ENCODE peak calls at places on chromosome 13, in eight cellular contexts. A, N, V, R, B, D, G and I are unnamed samples.

GRCh38 chr13:81577601-81578000 is 1236.7 kb upstream of the SPRY2 start:
- DNase-seq in R (peak), G (no peak), V (no peak), A (no peak), B (no peak), D (peak), N (no peak), I (no peak)

GRCh38 chr13:77868717-77869116 is 49.9 kb downstream of the EDNRB start:
- DNase-seq in A (no peak), D (no peak), R (no peak), V (no peak), N (no peak), G (no peak), B (no peak), I (no peak)

GRCh38 chr13:51221674-51222509 is at the start of gene FAM124A:
- DNase-seq in B (no peak), A (peak), N (peak), R (peak), D (no peak), V (peak), G (no peak), I (peak)

GRCh38 chr13:50286376-50286775 is 271.1 kb downstream of the KCNRG start:
- DNase-seq in R (no peak), N (no peak), B (no peak), V (no peak), D (no peak), A (no peak), G (no peak), I (no peak)

GRCh38 chr13:108495686-108496363 is 133.6 kb upstream of the MYO16 start:
- DNase-seq in A (no peak), R (peak), V (no peak), B (no peak), G (no peak), N (no peak), D (no peak), I (no peak)

GRCh38 chr13:80086304-80086721 is 254.6 kb downstream of the SPRY2 start:
- DNase-seq in R (no peak), A (no peak), V (no peak), N (peak), G (peak), B (no peak), D (no peak), I (no peak)

GRCh38 chr13:50760751-50761150 is 82.7 kb downstream of the DLEU7 start:
- DNase-seq in D (no peak), B (no peak), N (no peak), V (no peak), R (no peak), A (no peak), G (no peak), I (no peak)

GRCh38 chr13:75687145-75687763 is 51.1 kb downstream of the LMO7 start:
- DNase-seq in N (no peak), A (no peak), B (no peak), V (peak), R (peak), D (peak), G (no peak), I (no peak)

GRCh38 chr13:27573265-27573664 is 47.1 kb downstream of the LNX2 start:
- DNase-seq in R (no peak), A (no peak), G (no peak), D (no peak), V (no peak), N (no peak), B (no peak), I (no peak)

GRCh38 chr13:32535140-32535539 is 3.5 kb downstream of the N4BP2L2 start:
- DNase-seq in R (no peak), N (no peak), A (no peak), B (no peak), D (no peak), G (no peak), V (no peak), I (no peak)

GRCh38 chr13:91045351-91046034 is 302.0 kb upstream of the MIR17HG start:
- DNase-seq in A (no peak), N (no peak), V (peak), G (peak), B (no peak), R (peak), D (peak), I (no peak)

GRCh38 chr13:103663996-103664395 is 597.8 kb upstream of the SLC10A2 start:
- DNase-seq in A (no peak), G (no peak), N (no peak), B (no peak), V (no peak), R (no peak), D (peak), I (no peak)

GRCh38 chr13:46964789-46965527 is 68.1 kb upstream of the HTR2A start:
- DNase-seq in R (no peak), V (no peak), G (no peak), B (no peak), N (no peak), D (no peak), A (no peak), I (no peak)

GRCh38 chr13:107866666-107867623 is 348.4 kb downstream of the LIG4 start:
- DNase-seq in N (no peak), R (peak), A (no peak), D (no peak), V (no peak), G (no peak), B (no peak), I (no peak)

GRCh38 chr13:26202365-26202972 is 19.6 kb downstream of the RNF6 start:
- DNase-seq in R (no peak), V (no peak), B (no peak), G (no peak), A (no peak), D (no peak), N (no peak), I (no peak)

GRCh38 chr13:65725001-65725400 is 1505.1 kb downstream of the PCDH9 start:
- DNase-seq in B (no peak), A (no peak), V (no peak), N (no peak), G (no peak), D (peak), R (no peak), I (no peak)

GRCh38 chr13:38346764-38347163 is 2.9 kb upstream of the UFM1 start:
- DNase-seq in D (no peak), G (no peak), A (no peak), B (no peak), R (peak), V (no peak), N (no peak), I (no peak)

GRCh38 chr13:59879281-59879680 is 284.4 kb downstream of the DIAPH3 start:
- DNase-seq in V (no peak), D (no peak), A (no peak), B (no peak), N (no peak), R (no peak), G (no peak), I (no peak)

GRCh38 chr13:70747305-70747704 is 639.1 kb upstream of the KLHL1 start:
- DNase-seq in N (no peak), A (no peak), D (no peak), G (no peak), B (no peak), R (no peak), V (no peak), I (no peak)

GRCh38 chr13:41019027-41019487 is at the start of gene ELF1:
- DNase-seq in D (no peak), V (peak), G (no peak), R (peak), N (peak), B (peak), A (peak), I (no peak)

GRCh38 chr13:87942204-87942603 is 271.0 kb downstream of the SLITRK5 start:
- DNase-seq in B (no peak), G (no peak), A (no peak), D (no peak), N (no peak), R (no peak), V (no peak), I (no peak)

GRCh38 chr13:24263652-24264051 is 45.7 kb upstream of the C1QTNF9 start:
- DNase-seq in V (no peak), D (no peak), G (no peak), R (no peak), N (no peak), B (no peak), A (no peak), I (no peak)

GRCh38 chr13:77584111-77584510 is 48.6 kb downstream of the SCEL start:
- DNase-seq in G (no peak), D (no peak), V (no peak), R (no peak), A (no peak), N (no peak), B (no peak), I (no peak)

GRCh38 chr13:113151745-113152707 is 6.4 kb upstream of the PROZ start:
- DNase-seq in N (no peak), B (no peak), D (no peak), V (no peak), A (no peak), G (no peak), R (no peak), I (no peak)

GRCh38 chr13:30039506-30039905 is 189.1 kb upstream of the UBL3 start:
- DNase-seq in A (no peak), B (no peak), R (no peak), D (no peak), V (no peak), G (no peak), N (no peak), I (no peak)

GRCh38 chr13:113579686-113580085 is 4.9 kb upstream of the TFDP1 start:
- DNase-seq in V (no peak), R (no peak), G (no peak), D (no peak), A (no peak), N (no peak), B (no peak), I (no peak)

GRCh38 chr13:23268441-23268840 is 87.7 kb downstream of the SGCG start:
- DNase-seq in B (peak), G (no peak), R (no peak), A (no peak), N (no peak), D (no peak), V (no peak), I (no peak)

GRCh38 chr13:24822640-24823039 is 58.7 kb downstream of the RNF17 start:
- DNase-seq in V (no peak), D (no peak), A (no peak), B (peak), R (no peak), N (no peak), G (no peak), I (no peak)

GRCh38 chr13:114062754-114063153 is 69.7 kb downstream of the RASA3 start:
- DNase-seq in B (no peak), D (no peak), G (no peak), A (peak), V (no peak), N (no peak), R (no peak), I (no peak)

GRCh38 chr13:41250993-41251392 is 12.4 kb downstream of the MTRF1 start:
- DNase-seq in D (no peak), V (no peak), B (no peak), N (no peak), R (no peak), G (no peak), A (no peak), I (no peak)

DNA sequence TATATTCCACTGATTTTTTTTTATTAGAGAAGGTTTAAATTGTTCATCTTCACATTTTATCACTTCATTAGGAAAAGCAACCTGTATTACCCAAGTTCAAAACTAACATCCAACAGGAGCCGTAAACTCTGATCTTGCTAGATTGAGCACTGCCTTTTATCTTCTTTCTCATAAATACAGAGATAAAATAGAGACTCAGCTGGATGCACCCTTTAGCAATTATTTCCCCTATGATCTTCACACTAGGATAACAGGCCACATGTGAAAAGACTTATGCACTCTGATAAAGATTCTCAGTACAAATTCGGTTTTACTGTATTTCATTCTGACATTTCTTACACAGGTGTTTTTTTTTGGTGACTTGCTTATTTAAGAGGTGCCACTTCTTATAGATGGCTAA is 2438.2 kb upstream of the PCDH20 start:
- DNase-seq in G (no peak), D (no peak), R (no peak), A (no peak), B (no peak), V (no peak), N (no peak), I (no peak)
- TF ChIP-seq POLR2AphosphoS5 in G (no peak), D (no peak), R (no peak), A (no peak), B (no peak), V (no peak), N (no peak), I (no peak)

DNA sequence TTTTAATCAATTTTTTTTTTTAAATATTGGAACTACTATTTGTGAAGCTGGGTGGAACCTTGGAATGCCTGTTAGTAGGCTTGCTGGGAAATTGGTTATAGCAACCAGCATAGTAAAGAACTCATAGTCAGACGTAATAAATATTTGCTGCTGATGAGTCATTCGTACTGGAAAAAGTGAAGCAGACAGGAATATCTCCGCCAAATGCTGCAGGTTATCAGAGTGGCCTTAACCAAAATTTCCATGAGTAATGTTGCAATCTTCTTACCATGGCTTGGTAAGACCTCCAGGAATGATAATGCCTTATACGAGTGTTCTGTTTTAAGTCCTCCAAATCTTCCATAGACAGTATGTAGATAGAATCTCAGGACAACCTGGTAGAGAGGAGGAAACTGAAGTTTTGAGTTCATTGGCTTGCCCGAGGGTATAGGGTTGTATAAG is 34.2 kb downstream of the MBNL2 start:
- DNase-seq in G (no peak), B (no peak), R (no peak), V (peak), D (no peak), A (no peak), N (no peak), I (no peak)
- TF ChIP-seq POLR2AphosphoS5 in G (peak), B (no peak), R (no peak), V (peak), D (no peak), A (no peak), N (peak), I (peak)

GRCh38 chr13:110712849-110713641 is 455 bp upstream of the ING1 start:
- DNase-seq in B (peak), R (peak), N (peak), V (peak), A (peak), D (peak), G (peak), I (peak)

GRCh38 chr13:110713642-110713952 is at the start of gene ING1:
- DNase-seq in A (no peak), N (no peak), V (no peak), R (no peak), G (no peak), D (no peak), B (no peak), I (no peak)

GRCh38 chr13:110711778-110712070 is 1.8 kb upstream of the ING1 start:
- DNase-seq in D (no peak), R (no peak), G (no peak), A (no peak), V (no peak), N (no peak), B (no peak), I (no peak)

GRCh38 chr13:110713981-110714797 is 689 bp downstream of the ING1 start:
- DNase-seq in A (no peak), V (no peak), R (peak), G (no peak), D (no peak), N (peak), B (no peak), I (peak)

GRCh38 chr13:110712081-110712848 is 1.2 kb upstream of the ING1 start:
- DNase-seq in G (no peak), A (peak), V (peak), B (peak), R (peak), N (peak), D (peak), I (peak)
- TF ChIP-seq POLR2AphosphoS5 in G (peak), A (peak), V (peak), B (peak), R (peak), N (peak), D (peak), I (peak)

GRCh38 chr13:94198666-94199065 is 280.8 kb downstream of the DCT start:
- DNase-seq in V (no peak), D (no peak), R (no peak), A (no peak), B (no peak), N (no peak), G (no peak), I (no peak)
- TF ChIP-seq POLR2AphosphoS5 in V (no peak), D (no peak), R (no peak), A (no peak), B (no peak), N (no peak), G (no peak), I (no peak)

GRCh38 chr13:99677388-99677951 is 176.2 kb downstream of the TM9SF2 start:
- DNase-seq in N (no peak), V (no peak), A (no peak), D (no peak), G (no peak), R (no peak), B (no peak), I (no peak)
- TF ChIP-seq POLR2AphosphoS5 in N (no peak), V (no peak), A (no peak), D (no peak), G (no peak), R (no peak), B (no peak), I (no peak)

GRCh38 chr13:110340812-110341444 is 33.8 kb downstream of the COL4A2 start:
- DNase-seq in G (no peak), A (no peak), R (no peak), N (peak), B (no peak), V (no peak), D (no peak), I (peak)
- TF ChIP-seq POLR2AphosphoS5 in G (no peak), A (no peak), R (no peak), N (peak), B (no peak), V (no peak), D (no peak), I (peak)

GRCh38 chr13:111372651-111373425 is 52.4 kb downstream of the TEX29 start:
- DNase-seq in B (no peak), G (no peak), R (no peak), V (no peak), N (no peak), A (no peak), D (no peak), I (no peak)
- TF ChIP-seq POLR2AphosphoS5 in B (no peak), G (no peak), R (no peak), V (no peak), N (no peak), A (no peak), D (no peak), I (no peak)

GRCh38 chr13:48222358-48223015 is 10.5 kb upstream of the ITM2B start:
- DNase-seq in N (peak), B (no peak), G (no peak), D (no peak), R (no peak), V (no peak), A (peak), I (peak)
- TF ChIP-seq POLR2AphosphoS5 in N (no peak), B (no peak), G (no peak), D (no peak), R (no peak), V (no peak), A (no peak), I (no peak)

GRCh38 chr13:101700598-101700997 is 248.1 kb downstream of the ITGBL1 start:
- DNase-seq in A (no peak), N (no peak), V (no peak), R (no peak), D (no peak), B (no peak), G (no peak), I (no peak)
- TF ChIP-seq POLR2AphosphoS5 in A (no peak), N (no peak), V (no peak), R (no peak), D (no peak), B (no peak), G (no peak), I (no peak)